ENCODE peak calls at places on chromosomes 12 and 14, in ten cellular contexts. B is substantia nigra; Q is SW 1271; C is activated effector memory CD4-positive, alpha-beta T cell treated with Interleukin-2 at 50 U/mL for 16 hours; A is KBM-7; F is NCI-H1436 treated with DMSO at 0.1 percent for 48 hours; O is endothelial cell of umbilical vein; Y is activated CD8-positive, alpha-beta memory T cell treated with anti-CD3 and anti-CD28 coated beads, Interleukin-2, amount 50 U/mL, for 48 hours; Z is AG04450; T is activated CD8-positive, alpha-beta T cell treated with anti-CD3 and anti-CD28 coated beads, Interleukin-2, amount 10 ng/mL, durations not matched to agents 7 days and 5 days. P is an unnamed sample.

GRCh38 chr12:54977857-54978256 is 6.7 kb downstream of the TESPA1 start:
- DNase-seq in F (no peak), A (peak; percentile 89), T (no peak), Q (no peak), Y (no peak), C (no peak), B (no peak), O (no peak), Z (no peak), P (no peak)

GRCh38 chr14:29897181-29897580 is 30.5 kb downstream of the PRKD1 start:
- DNase-seq in Q (no peak), Z (no peak), B (no peak), F (no peak), C (no peak), T (no peak), O (no peak), A (no peak), Y (no peak), P (no peak)

GRCh38 chr12:122021822-122022392 is at the start of gene BCL7A:
- DNase-seq in C (peak; percentile 43), Q (peak; percentile 37), B (peak; percentile 60), Y (peak; percentile 79), F (no peak), T (peak; percentile 74), A (peak; percentile 93), O (peak; percentile 72), Z (peak; percentile 33), P (peak; percentile 70)

GRCh38 chr14:105193916-105194782 is 13.0 kb upstream of the NUDT14 start:
- DNase-seq in Q (no peak), F (no peak), B (no peak), Y (no peak), T (peak; percentile 64), A (no peak), O (peak; percentile 57), Z (no peak), C (no peak), P (no peak)

GRCh38 chr12:66279127-66279712 is 23.1 kb upstream of the HELB start:
- DNase-seq in A (peak; percentile 62), O (peak; percentile 48), Q (peak; percentile 10), F (no peak), T (peak; percentile 67), Z (no peak), Y (no peak), C (peak; percentile 39), B (no peak), P (no peak)

GRCh38 chr12:26845057-26845666 is 12.2 kb upstream of the ITPR2 start:
- DNase-seq in Y (no peak), T (no peak), Q (peak; percentile 57), B (no peak), O (peak; percentile 65), F (no peak), A (peak; percentile 54), Z (no peak), C (no peak), P (peak; percentile 70)

GRCh38 chr12:12726543-12727093 is 9.4 kb downstream of the CDKN1B start:
- DNase-seq in A (peak; percentile 67), Q (peak; percentile 77), F (no peak), Z (no peak), T (no peak), Y (no peak), B (no peak), C (no peak), O (peak; percentile 82), P (no peak)

GRCh38 chr12:42448841-42449240 is 122.9 kb downstream of the PPHLN1 start:
- DNase-seq in A (no peak), F (no peak), Q (no peak), Y (no peak), B (no peak), T (no peak), O (no peak), Z (no peak), C (no peak), P (no peak)

GRCh38 chr12:108446766-108447165 is 68.3 kb upstream of the FICD start:
- DNase-seq in Q (peak; percentile 55), Y (no peak), Z (no peak), B (no peak), F (no peak), T (no peak), O (no peak), A (no peak), C (no peak), P (no peak)

GRCh38 chr12:71640316-71640715 is 23.3 kb downstream of the ZFC3H1 start:
- DNase-seq in Q (no peak), F (no peak), T (no peak), C (no peak), Y (no peak), B (no peak), A (no peak), Z (no peak), O (no peak), P (peak; percentile 28)

GRCh38 chr14:104506461-104507253 is 72.9 kb upstream of the C14orf180 start:
- DNase-seq in B (no peak), Y (no peak), A (no peak), F (no peak), O (no peak), C (no peak), T (no peak), Z (no peak), Q (no peak), P (no peak)

GRCh38 chr14:72049462-72049861 is 117.2 kb downstream of the RGS6 start:
- DNase-seq in T (no peak), O (no peak), Y (peak; percentile 55), C (no peak), F (no peak), B (no peak), Z (no peak), Q (no peak), A (no peak), P (no peak)

GRCh38 chr12:123150804-123151678 is at the start of gene PITPNM2:
- DNase-seq in Z (no peak), A (peak; percentile 49), F (no peak), T (peak; percentile 68), Q (peak; percentile 52), C (peak; percentile 49), Y (peak; percentile 81), B (no peak), O (peak; percentile 41), P (peak; percentile 67)

GRCh38 chr14:39368261-39368959 is 63.8 kb downstream of the FBXO33 start:
- DNase-seq in Y (no peak), Z (peak; percentile 48), A (peak; percentile 68), Q (peak; percentile 53), T (peak; percentile 63), F (peak; percentile 44), C (no peak), B (no peak), O (peak; percentile 61), P (peak; percentile 42)

GRCh38 chr14:70858641-70859040 is 48.6 kb upstream of the PCNX1 start:
- DNase-seq in T (no peak), Y (no peak), C (no peak), B (no peak), Q (no peak), A (no peak), Z (no peak), O (no peak), F (no peak), P (no peak)

GRCh38 chr14:95231966-95232365 is 74.6 kb upstream of the DICER1 start:
- DNase-seq in Z (no peak), Q (no peak), B (no peak), O (no peak), C (no peak), T (no peak), Y (no peak), A (no peak), F (no peak), P (no peak)

GRCh38 chr14:89600950-89601826 is 184.2 kb upstream of the FOXN3 start:
- DNase-seq in F (no peak), B (no peak), Y (no peak), A (no peak), C (no peak), O (peak; percentile 27), T (no peak), Z (no peak), Q (no peak), P (no peak)

GRCh38 chr12:52674416-52674775 is 5.8 kb downstream of the KRT1 start:
- DNase-seq in A (no peak), T (no peak), C (no peak), Y (no peak), Q (no peak), Z (no peak), F (no peak), O (no peak), B (no peak), P (no peak)

GRCh38 chr14:82635931-82636330 is 1102.3 kb upstream of the SEL1L start:
- DNase-seq in C (no peak), F (no peak), Y (no peak), Z (no peak), Q (no peak), B (no peak), A (no peak), O (no peak), T (no peak), P (no peak)

GRCh38 chr12:4119157-4119761 is 154.3 kb upstream of the CCND2 start:
- DNase-seq in T (peak; percentile 28), O (no peak), Y (peak; percentile 77), Z (no peak), C (no peak), F (no peak), Q (no peak), A (no peak), B (no peak), P (no peak)

GRCh38 chr12:124695861-124696260 is 128.4 kb upstream of the NCOR2 start:
- DNase-seq in A (no peak), F (no peak), O (no peak), Q (no peak), T (no peak), Y (no peak), C (no peak), B (no peak), Z (no peak), P (no peak)

GRCh38 chr12:109894939-109895338 is 5.1 kb upstream of the TCHP start:
- DNase-seq in Y (no peak), F (no peak), A (no peak), Z (no peak), T (no peak), Q (no peak), B (no peak), C (no peak), O (no peak), P (no peak)

GRCh38 chr12:20946732-20947131 is 136.2 kb downstream of the SLCO1B3 start:
- DNase-seq in O (peak; percentile 22), Q (peak; percentile 47), F (no peak), A (peak; percentile 28), Z (no peak), B (no peak), C (no peak), T (peak; percentile 27), Y (no peak), P (no peak)

GRCh38 chr14:57747036-57747435 is 118.9 kb downstream of the SLC35F4 start:
- DNase-seq in O (peak; percentile 16), F (no peak), C (no peak), Q (peak; percentile 64), A (no peak), B (no peak), T (no peak), Z (no peak), Y (no peak), P (peak; percentile 76)

GRCh38 chr14:61101803-61102548 is 120.9 kb downstream of the SLC38A6 start:
- DNase-seq in C (no peak), Z (no peak), B (no peak), Q (no peak), O (peak; percentile 93), T (no peak), Y (no peak), F (no peak), A (peak; percentile 49), P (no peak)

GRCh38 chr12:66648336-66648735 is 30.5 kb downstream of the GRIP1 start:
- DNase-seq in Z (no peak), A (no peak), F (no peak), B (no peak), T (no peak), Q (no peak), O (no peak), Y (no peak), C (no peak), P (no peak)

GRCh38 chr12:121166356-121166755 is 33.7 kb downstream of the P2RX7 start:
- DNase-seq in B (no peak), Z (no peak), F (no peak), Y (no peak), A (no peak), Q (no peak), O (no peak), T (no peak), C (no peak), P (no peak)

GRCh38 chr12:93323625-93324165 is 54.0 kb upstream of the NUDT4 start:
- DNase-seq in Z (no peak), A (no peak), B (no peak), Q (no peak), O (no peak), Y (no peak), T (no peak), C (no peak), F (no peak), P (no peak)